ENCODE peak calls at places on chromosome 21, in eight cellular contexts. M is stimulated activated CD8-positive, alpha-beta memory T cell treated with anti-CD3 and anti-CD28 coated beads, Interleukin-4, amount 100 ng/mL, for 4 hours; J is HCT116; K is AG04450; X is tibial nerve; Z is NCI-H345; N is activated effector memory CD4-positive, alpha-beta T cell treated with Interleukin-2 at 50 U/mL for 16 hours; F is left lung. R is an unnamed sample.

GRCh38 chr21:35222541-35222941 is 173.4 kb upstream of the RUNX1 start:
- DNase-seq in M (no peak), X (no peak), K (no peak), N (no peak), J (no peak), F (no peak), Z (no peak), R (peak; percentile 55)

GRCh38 chr21:35924714-35925301 is 135.5 kb downstream of the SETD4 start:
- DNase-seq in K (peak; percentile 77), Z (no peak), X (peak; percentile 33), M (no peak), J (no peak), N (no peak), F (no peak), R (no peak)

GRCh38 chr21:38699048-38699447 is 106.7 kb upstream of the ETS2 start:
- DNase-seq in F (no peak), N (no peak), X (no peak), Z (no peak), M (no peak), K (no peak), J (no peak), R (no peak)

GRCh38 chr21:43942201-43942600 is 69.9 kb upstream of the TRAPPC10 start:
- DNase-seq in M (no peak), K (no peak), F (peak; percentile 56), J (no peak), Z (no peak), X (no peak), N (no peak), R (no peak)

GRCh38 chr21:44549525-44550211 is 1.6 kb downstream of the KRTAP10-2 start:
- DNase-seq in J (no peak), K (no peak), F (peak; percentile 68), X (no peak), N (no peak), M (no peak), Z (no peak), R (no peak)

GRCh38 chr21:28592205-28592845 is 400.4 kb downstream of the LTN1 start:
- DNase-seq in K (no peak), F (no peak), M (no peak), X (no peak), N (no peak), J (no peak), Z (no peak), R (no peak)

GRCh38 chr21:38740131-38740530 is 65.6 kb upstream of the ETS2 start:
- DNase-seq in M (no peak), K (no peak), Z (no peak), J (no peak), F (no peak), N (no peak), X (no peak), R (no peak)

GRCh38 chr21:33492571-33492970 is 1.1 kb upstream of the DNAJC28 start:
- DNase-seq in M (no peak), Z (no peak), K (no peak), J (no peak), F (no peak), N (no peak), X (peak; percentile 14), R (no peak)

GRCh38 chr21:44800971-44801467 is 601 bp downstream of the UBE2G2 start:
- DNase-seq in N (no peak), F (no peak), J (peak; percentile 29), K (no peak), M (no peak), Z (peak; percentile 15), X (no peak), R (no peak)

GRCh38 chr21:14356771-14357170 is 26.2 kb downstream of the HSPA13 start:
- DNase-seq in F (no peak), M (no peak), J (no peak), N (no peak), Z (no peak), X (no peak), K (no peak), R (no peak)

GRCh38 chr21:31781737-31782136 is 49.8 kb upstream of the SCAF4 start:
- DNase-seq in M (no peak), K (no peak), F (no peak), N (no peak), J (no peak), X (peak; percentile 85), Z (peak; percentile 86), R (no peak)

GRCh38 chr21:26850116-26850643 is 5.0 kb upstream of the ADAMTS1 start:
- DNase-seq in N (no peak), Z (peak; percentile 27), J (peak; percentile 2), K (no peak), M (no peak), X (no peak), F (no peak), R (no peak)

GRCh38 chr21:26379561-26379960 is 193.5 kb downstream of the CYYR1 start:
- DNase-seq in Z (no peak), J (no peak), F (no peak), X (no peak), N (no peak), M (no peak), K (no peak), R (no peak)

GRCh38 chr21:41678016-41678935 is 88.6 kb downstream of the RIPK4 start:
- DNase-seq in Z (peak; percentile 78), J (peak; percentile 24), X (no peak), F (no peak), N (no peak), K (no peak), M (no peak), R (no peak)